ENCODE peak calls at places on chromosomes 16 and 17, in eight cellular contexts. O, J, D, I, Y, C, R and K are unnamed samples.

GRCh38 chr17:42363767-42364585 is 24.3 kb downstream of the STAT3 start:
- DNase-seq in O (no peak), J (no peak), D (no peak), I (no peak), Y (no peak), C (no peak), R (peak; percentile 71), K (no peak)

GRCh38 chr17:19486351-19487008 is 47.2 kb upstream of the SLC47A1 start:
- DNase-seq in O (no peak), J (no peak), D (no peak), I (no peak), Y (no peak), C (no peak), R (no peak), K (no peak)

GRCh38 chr17:45730192-45730591 is 53.9 kb upstream of the CRHR1 start:
- DNase-seq in O (no peak), J (no peak), D (no peak), I (no peak), Y (no peak), C (no peak), R (no peak), K (no peak)

GRCh38 chr17:46045639-46046038 is 46.6 kb downstream of the STH start:
- DNase-seq in O (no peak), J (no peak), D (no peak), I (no peak), Y (no peak), C (no peak), R (no peak), K (no peak)

GRCh38 chr16:84833142-84833495 is 13.3 kb downstream of the CRISPLD2 start:
- DNase-seq in O (no peak), J (no peak), D (no peak), I (no peak), Y (no peak), C (no peak), R (peak; percentile 77), K (no peak)

GRCh38 chr16:62832214-62832613 is 796.0 kb upstream of the CDH8 start:
- DNase-seq in O (no peak), J (no peak), D (no peak), I (no peak), Y (no peak), C (no peak), R (no peak), K (no peak)

GRCh38 chr16:30060354-30061194 is 5.0 kb upstream of the ALDOA start:
- DNase-seq in O (no peak), J (no peak), D (no peak), I (no peak), Y (peak; percentile 37), C (no peak), R (no peak), K (no peak)

GRCh38 chr17:68693466-68693865 is 92.3 kb upstream of the FAM20A start:
- DNase-seq in O (no peak), J (no peak), D (no peak), I (no peak), Y (no peak), C (no peak), R (no peak), K (no peak)

GRCh38 chr17:10125761-10126553 is 72.4 kb downstream of the GAS7 start:
- DNase-seq in O (no peak), J (no peak), D (no peak), I (no peak), Y (no peak), C (no peak), R (peak; percentile 41), K (no peak)

GRCh38 chr16:73192227-73192894 is 144.4 kb upstream of the ZFHX3 start:
- DNase-seq in O (no peak), J (no peak), D (no peak), I (peak; percentile 71), Y (no peak), C (no peak), R (no peak), K (no peak)

GRCh38 chr17:78142113-78142861 is 3.9 kb upstream of the C17orf99 start:
- DNase-seq in O (peak; percentile 81), J (no peak), D (no peak), I (peak; percentile 38), Y (no peak), C (peak; percentile 62), R (no peak), K (no peak)

GRCh38 chr17:56933151-56933745 is 19.4 kb upstream of the TRIM25 start:
- DNase-seq in O (no peak), J (no peak), D (no peak), I (no peak), Y (no peak), C (no peak), R (no peak), K (no peak)

GRCh38 chr16:11612110-11612981 is 25.6 kb upstream of the LITAF start:
- DNase-seq in O (peak; percentile 89), J (no peak), D (no peak), I (no peak), Y (no peak), C (no peak), R (no peak), K (no peak)

GRCh38 chr17:20095366-20096080 is 86.4 kb downstream of the SPECC1 start:
- DNase-seq in O (no peak), J (peak; percentile 46), D (peak; percentile 79), I (peak; percentile 23), Y (peak; percentile 77), C (peak; percentile 82), R (peak; percentile 53), K (no peak)

GRCh38 chr16:8355714-8356113 is 234.6 kb downstream of the TMEM114 start:
- DNase-seq in O (no peak), J (no peak), D (no peak), I (no peak), Y (peak; percentile 34), C (no peak), R (no peak), K (no peak)

GRCh38 chr16:57096192-57096591 is 3.8 kb downstream of the CPNE2 start:
- DNase-seq in O (no peak), J (no peak), D (no peak), I (no peak), Y (no peak), C (no peak), R (no peak), K (no peak)

GRCh38 chr17:39000021-39000601 is 32.9 kb upstream of the FBXO47 start:
- DNase-seq in O (no peak), J (no peak), D (no peak), I (no peak), Y (no peak), C (no peak), R (no peak), K (no peak)

GRCh38 chr17:12673788-12674187 is 8.1 kb downstream of the MYOCD start:
- DNase-seq in O (no peak), J (no peak), D (no peak), I (no peak), Y (no peak), C (no peak), R (no peak), K (no peak)

DNA sequence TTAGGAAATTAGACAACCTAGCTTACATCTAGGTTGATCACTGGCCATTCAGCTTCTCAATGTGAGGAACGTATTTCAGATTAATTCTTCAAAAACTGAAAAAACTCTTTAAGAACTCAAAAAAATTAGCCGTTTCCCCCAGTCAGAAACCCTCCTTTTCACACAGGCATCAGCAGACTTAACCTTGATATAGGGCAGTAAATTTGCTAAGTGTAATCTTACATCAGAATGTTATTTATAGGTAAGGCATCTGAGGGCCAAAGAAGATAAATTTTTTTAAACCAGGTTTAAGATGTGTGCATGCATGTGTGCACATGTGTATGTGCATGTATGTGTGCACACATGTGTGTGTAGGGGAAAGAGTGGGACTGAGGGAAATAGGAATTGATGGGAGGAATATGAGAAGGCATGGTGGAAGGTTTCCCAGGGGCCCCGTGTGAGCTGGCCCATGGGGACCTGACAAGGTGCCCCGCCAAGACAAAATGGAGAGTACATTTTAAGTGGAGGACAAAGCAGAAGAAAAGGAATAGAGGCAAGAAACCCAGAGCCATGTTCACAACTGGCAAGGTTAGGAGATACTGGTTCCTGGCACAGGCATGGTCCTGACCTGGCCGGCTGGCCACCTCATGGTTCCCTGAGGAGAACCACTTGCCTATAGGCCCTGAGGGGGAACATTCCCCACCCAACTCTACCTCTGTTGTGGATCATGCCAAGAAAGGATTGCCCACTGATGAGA is 33.1 kb downstream of the TEX2 start:
- DNase-seq in O (no peak), J (no peak), D (no peak), I (no peak), Y (no peak), C (no peak), R (no peak), K (no peak)
- H3K4me3 ChIP-seq in O (no peak overlapping the region), J (no peak overlapping the region), D (no peak overlapping the region), I (no peak overlapping the region), Y (no peak overlapping the region), C (peak overlapping the region; percentile 8), R (no peak overlapping the region), K (no peak overlapping the region)

GRCh38 chr17:35491417-35491816 is 42.9 kb upstream of the SLFN13 start:
- DNase-seq in O (no peak), J (no peak), D (no peak), I (no peak), Y (no peak), C (no peak), R (no peak), K (no peak)
- H3K4me3 ChIP-seq in O (no peak overlapping the region), J (no peak overlapping the region), D (no peak overlapping the region), I (no peak overlapping the region), Y (no peak overlapping the region), C (no peak overlapping the region), R (no peak overlapping the region), K (no peak overlapping the region)

GRCh38 chr17:47209499-47209898 is 351 bp downstream of the MYL4 start:
- DNase-seq in O (no peak), J (no peak), D (no peak), I (no peak), Y (no peak), C (no peak), R (no peak), K (no peak)

GRCh38 chr17:47204722-47205418 is 4.3 kb upstream of the MYL4 start:
- DNase-seq in O (no peak), J (no peak), D (peak; percentile 49), I (peak; percentile 58), Y (no peak), C (no peak), R (no peak), K (no peak)

GRCh38 chr17:47205419-47205963 is 3.7 kb upstream of the MYL4 start:
- DNase-seq in O (peak; percentile 77), J (no peak), D (peak; percentile 56), I (peak; percentile 39), Y (peak; percentile 85), C (no peak), R (peak; percentile 71), K (peak; percentile 73)

GRCh38 chr17:47208744-47209488 is at the start of gene MYL4:
- DNase-seq in O (no peak), J (no peak), D (no peak), I (no peak), Y (peak; percentile 96), C (no peak), R (no peak), K (no peak)

GRCh38 chr17:47207143-47208067 is 1.7 kb upstream of the MYL4 start:
- DNase-seq in O (no peak), J (no peak), D (no peak), I (no peak), Y (no peak), C (no peak), R (no peak), K (no peak)
- H3K4me3 ChIP-seq in O (no peak overlapping the region), J (no peak overlapping the region), D (no peak overlapping the region), I (no peak overlapping the region), Y (no peak overlapping the region), C (no peak overlapping the region), R (no peak overlapping the region), K (no peak overlapping the region)

DNA sequence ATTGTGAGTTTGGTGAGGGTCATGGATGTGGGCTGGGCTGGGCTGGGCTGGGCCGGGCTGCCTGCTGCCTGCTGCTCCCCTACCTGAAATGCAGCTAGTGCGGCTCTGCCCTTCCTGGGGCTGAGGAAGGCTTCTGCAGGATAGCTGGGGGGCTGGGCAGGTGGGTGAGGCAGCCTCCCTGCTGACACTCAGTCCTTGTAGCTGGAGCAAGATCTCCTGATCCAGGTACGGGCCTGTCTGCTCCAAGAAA is 4.7 kb downstream of the RPL13 start:
- DNase-seq in O (no peak), J (no peak), D (no peak), I (peak; percentile 36), Y (no peak), C (no peak), R (no peak), K (no peak)
- H3K4me3 ChIP-seq in O (no peak overlapping the region), J (no peak overlapping the region), D (peak overlapping the region; percentile 34), I (no peak overlapping the region), Y (no peak overlapping the region), C (peak overlapping the region; percentile 48), R (no peak overlapping the region), K (no peak overlapping the region)